ENCODE peak calls at places on chromosomes 12 and 14, in five cellular contexts. Z is endothelial cell of umbilical vein; L is stimulated activated CD4-positive, alpha-beta T cell treated with anti-CD3 and anti-CD28 coated beads, Interleukin-2, amount 100 ng/mL, for 24 hours; Y is GM04504; C is hepatic stellate cell. K is an unnamed sample.

GRCh38 chr12:65649126-65649525 is 175.2 kb upstream of the HMGA2 start:
- DNase-seq in Z (peak; percentile 98), L (no peak), Y (peak; percentile 92), C (peak; percentile 55), K (no peak)

GRCh38 chr14:72904840-72905561 is 11.1 kb upstream of the DPF3 start:
- DNase-seq in Z (peak; percentile 68), L (peak; percentile 52), Y (peak; percentile 60), C (peak; percentile 41), K (peak; percentile 67)

GRCh38 chr12:34300376-34301250 is 278.3 kb downstream of the ALG10 start:
- DNase-seq in Z (no peak), L (no peak), Y (no peak), C (no peak), K (no peak)

GRCh38 chr12:79409562-79409961 is 281.2 kb downstream of the PAWR start:
- DNase-seq in Z (peak; percentile 37), L (no peak), Y (peak; percentile 66), C (no peak), K (peak; percentile 21)

GRCh38 chr12:27667540-27667939 is 28.7 kb upstream of the REP15 start:
- DNase-seq in Z (no peak), L (no peak), Y (peak; percentile 76), C (peak; percentile 3), K (no peak)

GRCh38 chr12:40198601-40199000 is 26.2 kb upstream of the LRRK2 start:
- DNase-seq in Z (no peak), L (no peak), Y (no peak), C (no peak), K (no peak)

GRCh38 chr12:93441111-93441616 is 583 bp downstream of the UBE2N start:
- DNase-seq in Z (peak; percentile 31), L (peak; percentile 45), Y (no peak), C (peak; percentile 34), K (peak; percentile 7)

GRCh38 chr12:58443981-58444371 is 476.3 kb downstream of the LRIG3 start:
- DNase-seq in Z (no peak), L (no peak), Y (no peak), C (no peak), K (no peak)

GRCh38 chr14:52961060-52961639 is 10.3 kb upstream of the FERMT2 start:
- DNase-seq in Z (peak; percentile 74), L (peak; percentile 31), Y (peak; percentile 17), C (peak; percentile 44), K (peak; percentile 17)

GRCh38 chr12:527729-528128 is 68.0 kb downstream of the B4GALNT3 start:
- DNase-seq in Z (no peak), L (no peak), Y (no peak), C (no peak), K (no peak)

GRCh38 chr12:94080684-94081009 is 67.7 kb upstream of the PLXNC1 start:
- DNase-seq in Z (no peak), L (no peak), Y (no peak), C (no peak), K (no peak)

GRCh38 chr12:130873106-130873795 is 1.4 kb downstream of the RAN start:
- DNase-seq in Z (no peak), L (no peak), Y (no peak), C (no peak), K (no peak)

GRCh38 chr12:93198086-93198485 is 179.6 kb upstream of the NUDT4 start:
- DNase-seq in Z (peak; percentile 22), L (no peak), Y (peak; percentile 59), C (no peak), K (no peak)

GRCh38 chr14:54566410-54567223 is at the start of gene SAMD4A:
- DNase-seq in Z (peak; percentile 84), L (peak; percentile 63), Y (peak; percentile 72), C (peak; percentile 78), K (peak; percentile 66)

GRCh38 chr14:91349481-91350074 is 68.0 kb downstream of the CCDC88C start:
- DNase-seq in Z (no peak), L (peak; percentile 69), Y (no peak), C (no peak), K (no peak)

GRCh38 chr14:68146812-68147211 is 327.2 kb downstream of the RAD51B start:
- DNase-seq in Z (no peak), L (no peak), Y (peak; percentile 91), C (peak; percentile 77), K (no peak)

GRCh38 chr14:101444116-101444515 is 117.2 kb upstream of the DIO3 start:
- DNase-seq in Z (no peak), L (no peak), Y (peak; percentile 3), C (no peak), K (no peak)

GRCh38 chr14:74913986-74914573 is 9.0 kb downstream of the RPS6KL1 start:
- DNase-seq in Z (peak; percentile 66), L (no peak), Y (peak; percentile 50), C (peak; percentile 87), K (no peak)

GRCh38 chr12:42421844-42422779 is 96.1 kb downstream of the PPHLN1 start:
- DNase-seq in Z (peak; percentile 96), L (no peak), Y (no peak), C (peak; percentile 66), K (no peak)

GRCh38 chr12:105110851-105111250 is 3.3 kb downstream of the WASHC4 start:
- DNase-seq in Z (peak; percentile 44), L (no peak), Y (no peak), C (no peak), K (no peak)

GRCh38 chr12:68499616-68500015 is 111.1 kb upstream of the RAP1B start:
- DNase-seq in Z (no peak), L (no peak), Y (no peak), C (no peak), K (no peak)

GRCh38 chr14:106209745-106210144 is 683.4 kb downstream of the TMEM121 start:
- DNase-seq in Z (no peak), L (peak; percentile 27), Y (no peak), C (no peak), K (no peak)

GRCh38 chr14:34059925-34060746 is 109.3 kb upstream of the EGLN3 start:
- DNase-seq in Z (peak; percentile 67), L (peak; percentile 65), Y (no peak), C (peak; percentile 61), K (peak; percentile 24)

GRCh38 chr14:54335569-54336155 is 61.1 kb upstream of the CDKN3 start:
- DNase-seq in Z (no peak), L (no peak), Y (no peak), C (no peak), K (no peak)

GRCh38 chr12:47870175-47870781 is 34.5 kb downstream of the VDR start:
- DNase-seq in Z (no peak), L (no peak), Y (peak; percentile 38), C (peak; percentile 65), K (no peak)

GRCh38 chr14:95265106-95266094 is 54.3 kb downstream of the CLMN start:
- DNase-seq in Z (peak; percentile 96), L (peak; percentile 38), Y (peak; percentile 24), C (peak; percentile 32), K (no peak)

GRCh38 chr12:114269153-114269552 is 136.8 kb downstream of the TBX5 start:
- DNase-seq in Z (no peak), L (no peak), Y (no peak), C (no peak), K (no peak)

GRCh38 chr12:67534671-67535070 is 113.9 kb upstream of the DYRK2 start:
- DNase-seq in Z (no peak), L (no peak), Y (peak; percentile 84), C (peak; percentile 54), K (no peak)

GRCh38 chr12:93597608-93598007 is 25.1 kb downstream of the SOCS2 start:
- DNase-seq in Z (no peak), L (no peak), Y (no peak), C (no peak), K (no peak)